ENCODE peak calls at places on chromosome X, in six cellular contexts. R is H1, F is MM.1S, W is PC-3, M is keratinocyte, X is GM12878. B is an unnamed sample.

GRCh38 chrX:40107291-40108083 is 9.7 kb upstream of the BCOR start:
- DNase-seq in R (no peak), F (peak; percentile 19), W (peak; percentile 64), M (no peak), X (no peak), B (no peak)

GRCh38 chrX:7904557-7904956 is 22.7 kb downstream of the PNPLA4 start:
- DNase-seq in R (no peak), F (no peak), W (no peak), M (no peak), X (no peak), B (no peak)

GRCh38 chrX:79231662-79232061 is 87.2 kb downstream of the GPR174 start:
- DNase-seq in R (no peak), F (no peak), W (no peak), M (no peak), X (no peak), B (no peak)

GRCh38 chrX:18995216-18995615 is 11.3 kb upstream of the PHKA2 start:
- DNase-seq in R (no peak), F (no peak), W (peak; percentile 75), M (peak; percentile 56), X (no peak), B (no peak)

GRCh38 chrX:48472225-48472624 is 2.2 kb upstream of the SLC38A5 start:
- DNase-seq in R (no peak), F (no peak), W (no peak), M (no peak), X (no peak), B (no peak)

GRCh38 chrX:9871871-9872270 is 85.6 kb downstream of the SHROOM2 start:
- DNase-seq in R (no peak), F (no peak), W (peak; percentile 28), M (no peak), X (no peak), B (no peak)

GRCh38 chrX:56762220-56762619 is 33.2 kb downstream of the NBDY start:
- DNase-seq in R (no peak), F (peak; percentile 63), W (no peak), M (no peak), X (no peak), B (no peak)

GRCh38 chrX:49167740-49168108 is 4.0 kb upstream of the PLP2 start:
- DNase-seq in R (no peak), F (no peak), W (no peak), M (no peak), X (no peak), B (no peak)

GRCh38 chrX:136041254-136041812 is 56.1 kb downstream of the SLC9A6 start:
- DNase-seq in R (no peak), F (no peak), W (no peak), M (no peak), X (no peak), B (no peak)

GRCh38 chrX:78074088-78074487 is 30.0 kb upstream of the PGK1 start:
- DNase-seq in R (no peak), F (peak; percentile 72), W (no peak), M (no peak), X (no peak), B (no peak)

GRCh38 chrX:107355533-107355932 is 93.9 kb upstream of the FRMPD3 start:
- DNase-seq in R (peak; percentile 25), F (no peak), W (no peak), M (no peak), X (no peak), B (no peak)

GRCh38 chrX:123013141-123013540 is 170.9 kb upstream of the GRIA3 start:
- DNase-seq in R (no peak), F (no peak), W (no peak), M (no peak), X (no peak), B (no peak)

GRCh38 chrX:154136627-154137161 is 7.3 kb upstream of the OPN1LW start:
- DNase-seq in R (peak; percentile 33), F (peak; percentile 58), W (peak; percentile 76), M (no peak), X (no peak), B (no peak)

GRCh38 chrX:47293106-47293505 is 60.3 kb downstream of the USP11 start:
- DNase-seq in R (no peak), F (no peak), W (peak; percentile 21), M (no peak), X (no peak), B (no peak)

GRCh38 chrX:122739770-122740169 is 444.3 kb upstream of the GRIA3 start:
- DNase-seq in R (no peak), F (no peak), W (no peak), M (no peak), X (no peak), B (no peak)

GRCh38 chrX:63561425-63561824 is 210.3 kb upstream of the SPIN4 start:
- DNase-seq in R (no peak), F (peak; percentile 6), W (peak; percentile 7), M (no peak), X (no peak), B (no peak)

GRCh38 chrX:23616361-23616760 is 50.9 kb upstream of the PRDX4 start:
- DNase-seq in R (no peak), F (peak; percentile 6), W (peak; percentile 48), M (no peak), X (no peak), B (no peak)

GRCh38 chrX:115894087-115894486 is 276.5 kb upstream of the AGTR2 start:
- DNase-seq in R (no peak), F (peak; percentile 39), W (peak; percentile 65), M (no peak), X (peak; percentile 58), B (no peak)

GRCh38 chrX:136125106-136125505 is 22.2 kb upstream of the FHL1 start:
- DNase-seq in R (no peak), F (no peak), W (no peak), M (no peak), X (no peak), B (no peak)

GRCh38 chrX:54427837-54428424 is 12.3 kb upstream of the TSR2 start:
- DNase-seq in R (no peak), F (peak; percentile 46), W (no peak), M (no peak), X (no peak), B (no peak)

GRCh38 chrX:37905436-37906147 is 58.2 kb upstream of the DYNLT3 start:
- DNase-seq in R (peak; percentile 50), F (no peak), W (no peak), M (no peak), X (no peak), B (no peak)

GRCh38 chrX:49192722-49193328 is 6.7 kb upstream of the PRICKLE3 start:
- DNase-seq in R (no peak), F (peak; percentile 32), W (peak; percentile 41), M (no peak), X (no peak), B (no peak)

GRCh38 chrX:134469481-134469880 is 9.5 kb downstream of the HPRT1 start:
- DNase-seq in R (no peak), F (no peak), W (peak; percentile 53), M (no peak), X (no peak), B (no peak)

GRCh38 chrX:125170459-125170858 is 149.2 kb upstream of the TEX13C start:
- DNase-seq in R (no peak), F (no peak), W (no peak), M (no peak), X (no peak), B (no peak)

GRCh38 chrX:71541546-71542022 is 8.7 kb downstream of the OGT start:
- DNase-seq in R (no peak), F (no peak), W (peak; percentile 46), M (no peak), X (no peak), B (no peak)

DNA sequence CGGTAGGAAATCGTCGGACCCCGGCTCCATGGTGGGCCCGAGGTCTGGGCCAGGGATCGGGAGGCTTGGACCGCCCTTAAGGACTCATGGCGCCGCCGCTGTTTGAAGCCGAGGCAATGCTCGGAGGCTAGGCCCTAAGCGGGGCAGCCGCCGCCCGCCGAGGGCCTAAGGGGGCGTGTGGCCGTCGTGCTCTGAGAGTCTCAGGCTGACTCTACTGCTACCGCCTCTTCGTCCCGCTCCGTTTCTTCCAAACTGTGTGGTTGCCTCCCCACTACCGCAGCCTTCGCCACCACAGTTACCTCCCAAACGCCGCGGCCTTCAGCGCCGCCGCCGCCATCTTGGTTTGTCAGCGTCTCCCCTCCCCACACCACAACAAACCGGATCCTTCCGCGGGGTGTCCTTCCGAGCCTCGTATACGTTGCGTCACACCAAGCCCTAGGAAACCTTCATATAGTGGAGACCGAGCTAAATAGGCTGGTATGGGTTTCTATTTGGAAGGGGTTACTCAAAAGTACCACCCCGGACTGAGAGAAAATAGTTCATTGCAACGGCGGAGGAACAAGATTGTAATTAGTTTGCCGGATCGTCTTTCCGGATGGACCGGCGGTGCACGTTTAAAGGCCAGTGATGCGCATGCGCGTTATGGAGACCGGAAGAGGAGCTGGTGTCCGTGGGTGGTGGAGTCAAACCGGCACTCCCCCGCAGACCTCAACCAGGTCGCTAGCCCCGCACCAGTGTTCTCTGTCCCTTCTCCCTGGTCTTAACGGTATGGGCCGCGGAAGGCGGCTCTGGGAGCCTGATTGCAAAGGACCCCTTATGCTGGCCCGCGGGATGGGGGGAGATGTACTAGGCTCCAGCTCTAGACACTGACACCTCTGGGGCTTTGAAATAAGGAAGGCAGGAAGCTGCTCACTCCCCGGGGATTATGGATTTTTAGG is at the start of gene KDM5C:
- DNase-seq in R (peak; percentile 53), F (peak; percentile 95), W (peak; percentile 90), M (peak; percentile 68), X (peak; percentile 79), B (peak; percentile 85)
- TF ChIP-seq EZH2 in R (no peak), F (no peak), W (no peak), M (no peak), X (no peak), B (no peak)

GRCh38 chrX:75655627-75656026 is 129.4 kb downstream of the MAGEE2 start:
- DNase-seq in R (no peak), F (no peak), W (no peak), M (no peak), X (no peak), B (no peak)

GRCh38 chrX:75648803-75649588 is 126.2 kb upstream of the ZDHHC15 start:
- DNase-seq in R (no peak), F (no peak), W (no peak), M (no peak), X (no peak), B (no peak)

GRCh38 chrX:75649829-75650228 is 127.0 kb upstream of the ZDHHC15 start:
- DNase-seq in R (no peak), F (no peak), W (no peak), M (no peak), X (no peak), B (no peak)
- H3K9me3 ChIP-seq in R (no peaks in the 10 kb centered on the region), F (no peaks in the 10 kb centered on the region), W (no peaks in the 10 kb centered on the region), M (peaks cover 2% of the 10 kb centered on the region), X (no peaks in the 10 kb centered on the region), B (no peaks in the 10 kb centered on the region)

DNA sequence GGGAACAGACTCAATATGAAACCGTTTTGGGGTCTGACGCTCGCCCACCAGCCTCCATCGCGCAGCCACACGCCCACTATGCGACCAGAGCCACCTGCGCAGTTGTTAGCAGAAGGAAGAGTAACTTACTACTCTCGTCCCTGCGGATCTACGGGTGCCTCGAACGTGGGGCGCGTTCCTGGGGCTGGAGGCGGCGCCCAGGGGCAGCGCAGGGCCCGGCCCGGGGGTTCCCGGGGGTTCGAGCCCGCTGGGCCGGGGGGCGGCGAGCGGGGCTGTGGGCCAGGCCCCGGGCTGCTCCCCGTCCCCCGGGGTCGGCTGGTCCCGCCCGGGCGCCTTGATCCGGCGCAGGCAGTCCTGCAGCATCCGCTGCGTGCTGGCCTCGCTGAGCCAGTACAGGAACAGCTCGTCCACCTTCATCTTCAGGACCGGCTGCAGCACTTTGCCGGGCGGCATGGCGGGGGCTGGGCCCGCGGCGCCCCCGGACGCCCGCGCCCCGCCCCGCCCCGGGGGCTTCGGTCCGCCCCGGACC is 404 bp downstream of the PPP2R3B start:
- DNase-seq in R (no peak), F (no peak), W (no peak), M (no peak), X (no peak), B (no peak)
- H3K4me3 ChIP-seq in R (peak overlapping the region; percentile 97), F (peak overlapping the region; percentile 55), W (peak overlapping the region; percentile 91), M (peak overlapping the region; percentile 80), X (peak overlapping the region; percentile 77), B (peak overlapping the region; percentile 97)

GRCh38 chrX:29813174-29813573 is 402.2 kb upstream of the MAGEB2 start:
- DNase-seq in R (no peak), F (no peak), W (no peak), M (no peak), X (no peak), B (no peak)
- TF ChIP-seq EZH2 in R (no peak), F (no peak), W (no peak), M (no peak), X (no peak), B (no peak)

B was measured in SK-N-MC.